ENCODE peak calls at places on chromosomes 3 and 15, in nine cellular contexts. W, M, R, K, Y, J, X, S and A are unnamed samples.

GRCh38 chr3:121698914-121699313 is 38.2 kb upstream of the HCLS1 start:
- DNase-seq in Y (no peak), S (no peak), R (no peak), M (no peak), X (no peak), J (no peak), K (peak), W (no peak), A (no peak)

GRCh38 chr15:74202461-74203401 is at the start of gene STRA6:
- DNase-seq in K (no peak), W (peak), Y (no peak), J (no peak), R (no peak), M (no peak), S (no peak), X (no peak), A (no peak)

GRCh38 chr3:169286214-169286613 is 377.3 kb downstream of the MECOM start:
- DNase-seq in S (no peak), Y (no peak), W (no peak), M (no peak), J (no peak), R (no peak), K (no peak), X (no peak), A (no peak)

GRCh38 chr3:187850256-187851010 is 105.2 kb upstream of the BCL6 start:
- DNase-seq in X (no peak), S (no peak), K (peak), M (no peak), R (no peak), Y (no peak), W (no peak), J (no peak), A (no peak)

GRCh38 chr3:170296703-170297102 is 60.8 kb upstream of the SKIL start:
- DNase-seq in J (no peak), S (no peak), M (no peak), W (no peak), K (no peak), X (no peak), Y (no peak), R (no peak), A (no peak)

GRCh38 chr3:174431717-174432116 is 427.4 kb upstream of the NAALADL2 start:
- DNase-seq in S (no peak), W (peak), X (no peak), Y (no peak), R (no peak), M (no peak), K (no peak), J (no peak), A (no peak)

GRCh38 chr15:44186724-44187123 is 8.3 kb downstream of the FRMD5 start:
- DNase-seq in J (no peak), W (no peak), R (no peak), M (no peak), S (no peak), K (no peak), Y (no peak), X (no peak), A (no peak)

GRCh38 chr3:56796202-56796601 is 5.5 kb downstream of the ARHGEF3 start:
- DNase-seq in M (no peak), S (no peak), R (peak), K (no peak), Y (no peak), W (peak), J (no peak), X (no peak), A (no peak)

GRCh38 chr3:122988507-122988906 is 39.1 kb downstream of the SEMA5B start:
- DNase-seq in J (no peak), S (no peak), R (no peak), X (no peak), Y (no peak), M (no peak), K (no peak), W (no peak), A (no peak)

GRCh38 chr3:186241910-186242821 is 119.9 kb downstream of the DGKG start:
- DNase-seq in K (no peak), Y (peak), J (peak), S (peak), M (peak), X (peak), R (peak), W (peak), A (no peak)

GRCh38 chr15:77037475-77038209 is 33.3 kb downstream of the TSPAN3 start:
- DNase-seq in S (no peak), J (no peak), W (no peak), X (no peak), K (peak), R (no peak), Y (no peak), M (no peak), A (no peak)

GRCh38 chr3:159761377-159761776 is 227.3 kb upstream of the IL12A start:
- DNase-seq in K (peak), M (no peak), W (peak), X (no peak), R (peak), S (no peak), Y (no peak), J (peak), A (no peak)

GRCh38 chr3:118802325-118803095 is 232.1 kb downstream of the IGSF11 start:
- DNase-seq in K (no peak), S (no peak), M (no peak), W (no peak), X (no peak), J (no peak), R (no peak), Y (no peak), A (no peak)

GRCh38 chr3:78050276-78051080 is 1010.6 kb downstream of the ROBO2 start:
- DNase-seq in M (no peak), W (no peak), Y (no peak), S (no peak), J (no peak), R (no peak), K (no peak), X (no peak), A (no peak)

GRCh38 chr3:53796161-53796560 is 50.1 kb downstream of the CHDH start:
- DNase-seq in Y (no peak), J (no peak), K (no peak), X (no peak), M (no peak), R (no peak), S (no peak), W (no peak), A (no peak)

GRCh38 chr3:165158011-165158410 is 38.2 kb downstream of the SLITRK3 start:
- DNase-seq in W (no peak), M (no peak), X (no peak), J (no peak), R (no peak), K (no peak), Y (no peak), S (no peak), A (no peak)

GRCh38 chr3:152662157-152662556 is 172.8 kb upstream of the P2RY1 start:
- DNase-seq in R (no peak), X (no peak), J (no peak), Y (no peak), W (no peak), K (no peak), S (no peak), M (no peak), A (no peak)

GRCh38 chr15:80512729-80513670 is 108.8 kb downstream of the ARNT2 start:
- DNase-seq in J (peak), W (peak), Y (no peak), S (no peak), M (no peak), X (no peak), R (no peak), K (no peak), A (no peak)

GRCh38 chr3:99430348-99431134 is 207.9 kb upstream of the COL8A1 start:
- DNase-seq in Y (no peak), X (no peak), W (no peak), S (no peak), K (no peak), R (peak), J (no peak), M (no peak), A (no peak)

GRCh38 chr3:161559177-161559998 is 62.8 kb downstream of the OTOL1 start:
- DNase-seq in K (no peak), J (peak), M (peak), W (peak), R (peak), S (no peak), X (peak), Y (no peak), A (no peak)

GRCh38 chr15:84949043-84949442 is 32.6 kb upstream of the PDE8A start:
- DNase-seq in X (no peak), M (peak), K (no peak), J (no peak), S (no peak), Y (no peak), R (no peak), W (peak), A (no peak)

GRCh38 chr15:74863239-74864056 is 9.7 kb downstream of the SCAMP2 start:
- DNase-seq in W (peak), K (no peak), S (no peak), X (no peak), J (no peak), Y (no peak), R (no peak), M (no peak), A (no peak)

GRCh38 chr3:146581877-146582508 is 23.2 kb downstream of the PLSCR5 start:
- DNase-seq in J (no peak), M (no peak), K (no peak), Y (no peak), X (peak), R (no peak), S (no peak), W (peak), A (no peak)

GRCh38 chr3:16600771-16601538 is 4.3 kb downstream of the DAZL start:
- DNase-seq in K (peak), Y (peak), W (peak), S (peak), M (peak), X (peak), J (peak), R (peak), A (peak)

GRCh38 chr3:156892701-156893100 is 66.5 kb downstream of the LEKR1 start:
- DNase-seq in K (no peak), X (no peak), M (no peak), W (peak), Y (no peak), S (no peak), J (peak), R (peak), A (peak)

GRCh38 chr3:44902628-44903027 is 28.2 kb downstream of the TGM4 start:
- DNase-seq in S (no peak), W (no peak), Y (no peak), M (no peak), K (no peak), X (no peak), R (no peak), J (no peak), A (no peak)

GRCh38 chr3:13263770-13264467 is 156.2 kb downstream of the NUP210 start:
- DNase-seq in J (no peak), M (no peak), R (no peak), W (no peak), X (no peak), S (no peak), Y (no peak), K (no peak), A (no peak)

GRCh38 chr3:43997788-43998373 is 243.8 kb upstream of the TOPAZ1 start:
- DNase-seq in J (no peak), W (peak), X (no peak), S (no peak), M (no peak), R (no peak), Y (peak), K (no peak), A (no peak)

GRCh38 chr15:69906256-69907185 is 191.2 kb downstream of the TLE3 start:
- DNase-seq in K (no peak), J (peak), Y (no peak), S (no peak), W (no peak), M (no peak), R (no peak), X (no peak), A (no peak)

GRCh38 chr15:38844683-38845195 is 280.1 kb upstream of the RASGRP1 start:
- DNase-seq in R (no peak), J (no peak), S (no peak), W (no peak), X (no peak), K (no peak), M (no peak), Y (no peak), A (no peak)

GRCh38 chr15:85454403-85454802 is 74.0 kb downstream of the AKAP13 start:
- DNase-seq in W (no peak), J (no peak), X (no peak), R (no peak), Y (no peak), S (no peak), M (no peak), K (no peak), A (no peak)

GRCh38 chr3:175383813-175384212 is 524.7 kb downstream of the NAALADL2 start:
- DNase-seq in X (no peak), Y (no peak), M (no peak), R (no peak), K (no peak), S (no peak), J (no peak), W (peak), A (peak)

GRCh38 chr3:139797724-139798343 is 120.1 kb upstream of the NMNAT3 start:
- DNase-seq in M (peak), R (no peak), Y (peak), W (peak), K (peak), X (no peak), S (no peak), J (no peak), A (no peak)

GRCh38 chr3:149487598-149488197 is 13.2 kb downstream of the TM4SF4 start:
- DNase-seq in K (no peak), W (no peak), M (no peak), Y (peak), S (no peak), X (no peak), J (no peak), R (no peak), A (no peak)

GRCh38 chr3:129051776-129052400 is 8.7 kb upstream of the GP9 start:
- DNase-seq in X (no peak), Y (no peak), R (no peak), M (no peak), J (no peak), K (peak), W (no peak), S (no peak), A (no peak)

GRCh38 chr3:170689218-170689874 is 103.5 kb upstream of the SLC7A14 start:
- DNase-seq in R (peak), X (no peak), Y (no peak), W (peak), S (no peak), J (peak), M (peak), K (no peak), A (peak)

GRCh38 chr15:27500206-27500605 is 529.2 kb downstream of the GABRG3 start:
- DNase-seq in W (no peak), S (no peak), M (no peak), X (no peak), R (no peak), K (no peak), J (no peak), Y (no peak), A (no peak)